ENCODE peak calls at places on chromosomes 12 and 14, in nine cellular contexts. A is pancreas; E is BJ; Q is ELF-1; S is RPMI8226; D is SIG-M5; V is activated naive CD4-positive, alpha-beta T cell; C is T-cell; N is GM03348. Y is an unnamed sample.

GRCh38 chr14:74611672-74612345 is at the start of gene LTBP2:
- DNase-seq in A (no peak), E (no peak), Q (no peak), S (no peak), D (no peak), V (no peak), C (no peak), N (peak; percentile 74), Y (no peak)

GRCh38 chr12:109739747-109740693 is 26.4 kb downstream of the FAM222A start:
- DNase-seq in A (peak; percentile 21), E (no peak), Q (peak; percentile 56), S (no peak), D (no peak), V (no peak), C (no peak), N (no peak), Y (no peak)

GRCh38 chr12:70919597-70920035 is 922 bp downstream of the PTPRR start:
- DNase-seq in A (no peak), E (no peak), Q (peak; percentile 11), S (no peak), D (no peak), V (no peak), C (no peak), N (peak; percentile 19), Y (peak; percentile 43)

GRCh38 chr12:124369055-124369900 is 74.4 kb downstream of the RFLNA start:
- DNase-seq in A (peak; percentile 97), E (peak; percentile 66), Q (no peak), S (no peak), D (no peak), V (no peak), C (no peak), N (peak; percentile 96), Y (no peak)

GRCh38 chr12:128402481-128402880 is 135.5 kb downstream of the TMEM132C start:
- DNase-seq in A (no peak), E (no peak), Q (peak; percentile 6), S (no peak), D (no peak), V (no peak), C (no peak), N (no peak), Y (no peak)

GRCh38 chr12:120677765-120678473 is 9.0 kb upstream of the MLEC start:
- DNase-seq in A (no peak), E (no peak), Q (no peak), S (no peak), D (peak; percentile 23), V (no peak), C (no peak), N (no peak), Y (no peak)

GRCh38 chr14:39381366-39381765 is 50.9 kb downstream of the FBXO33 start:
- DNase-seq in A (no peak), E (no peak), Q (no peak), S (no peak), D (no peak), V (no peak), C (no peak), N (no peak), Y (no peak)

GRCh38 chr12:82803201-82803600 is 116.5 kb downstream of the TMTC2 start:
- DNase-seq in A (no peak), E (no peak), Q (no peak), S (no peak), D (no peak), V (no peak), C (no peak), N (no peak), Y (no peak)

GRCh38 chr12:6775185-6775770 is 3.0 kb downstream of the LAG3 start:
- DNase-seq in A (no peak), E (no peak), Q (no peak), S (no peak), D (no peak), V (no peak), C (no peak), N (no peak), Y (no peak)

GRCh38 chr14:96100171-96101064 is 61.3 kb downstream of the C14orf132 start:
- DNase-seq in A (peak; percentile 69), E (no peak), Q (peak; percentile 94), S (peak; percentile 68), D (no peak), V (peak; percentile 17), C (peak; percentile 62), N (peak; percentile 87), Y (no peak)

GRCh38 chr14:74911704-74912103 is 11.4 kb downstream of the RPS6KL1 start:
- DNase-seq in A (no peak), E (no peak), Q (no peak), S (no peak), D (no peak), V (no peak), C (no peak), N (no peak), Y (no peak)

GRCh38 chr12:101172316-101172715 is 37.7 kb downstream of the SLC5A8 start:
- DNase-seq in A (no peak), E (no peak), Q (peak; percentile 66), S (peak; percentile 47), D (no peak), V (no peak), C (no peak), N (peak; percentile 12), Y (no peak)

GRCh38 chr14:68668531-68668930 is 124.3 kb downstream of the ZFP36L1 start:
- DNase-seq in A (no peak), E (no peak), Q (peak; percentile 8), S (no peak), D (no peak), V (no peak), C (no peak), N (no peak), Y (no peak)

GRCh38 chr14:72609205-72609916 is 284.5 kb downstream of the DPF3 start:
- DNase-seq in A (no peak), E (no peak), Q (no peak), S (no peak), D (no peak), V (no peak), C (no peak), N (no peak), Y (no peak)